ENCODE peak calls at places on chromosomes 7 and 10, in seven cellular contexts. One of them, this sample, is unnamed.
A peak's percentile ranks its signal among the peaks of the same experiment; 100 is the strongest.

GRCh38 chr10:43174969-43175368 is 36.7 kb downstream of the CSGALNACT2 start:
- DNase-seq in A549: no peak
- DNase-seq in fibroblast of mammary gland: no peak
- DNase-seq in AG04450: no peak
- DNase-seq in WERI-Rb-1: no peak
- DNase-seq in brain microvascular endothelial cell: no peak
- DNase-seq in osteoblast: no peak
- DNase-seq in this sample: no peak

GRCh38 chr7:55140221-55140980 is 121.6 kb downstream of the EGFR start:
- DNase-seq in A549: no peak
- DNase-seq in fibroblast of mammary gland: peak; percentile 90
- DNase-seq in AG04450: peak; percentile 37
- DNase-seq in WERI-Rb-1: no peak
- DNase-seq in brain microvascular endothelial cell: peak; percentile 63
- DNase-seq in osteoblast: peak; percentile 89
- DNase-seq in this sample: no peak

GRCh38 chr10:116324951-116325635 is 845 bp downstream of the CCDC172 start:
- DNase-seq in A549: no peak
- DNase-seq in fibroblast of mammary gland: no peak
- DNase-seq in AG04450: no peak
- DNase-seq in WERI-Rb-1: no peak
- DNase-seq in brain microvascular endothelial cell: no peak
- DNase-seq in osteoblast: peak; percentile 17
- DNase-seq in this sample: no peak

GRCh38 chr10:116771101-116771705 is 28.8 kb upstream of the HSPA12A start:
- DNase-seq in A549: peak; percentile 79
- DNase-seq in fibroblast of mammary gland: peak; percentile 95
- DNase-seq in AG04450: peak; percentile 76
- DNase-seq in WERI-Rb-1: no peak
- DNase-seq in brain microvascular endothelial cell: peak; percentile 85
- DNase-seq in osteoblast: peak; percentile 97
- DNase-seq in this sample: no peak

GRCh38 chr10:60955957-60956425 is 12.0 kb upstream of the RHOBTB1 start:
- DNase-seq in A549: peak; percentile 10
- DNase-seq in fibroblast of mammary gland: peak; percentile 71
- DNase-seq in AG04450: no peak
- DNase-seq in WERI-Rb-1: no peak
- DNase-seq in brain microvascular endothelial cell: peak; percentile 80
- DNase-seq in osteoblast: no peak
- DNase-seq in this sample: no peak

GRCh38 chr10:25047902-25048301 is 31.5 kb downstream of the THNSL1 start:
- DNase-seq in A549: no peak
- DNase-seq in fibroblast of mammary gland: peak; percentile 92
- DNase-seq in AG04450: no peak
- DNase-seq in WERI-Rb-1: no peak
- DNase-seq in brain microvascular endothelial cell: peak; percentile 79
- DNase-seq in osteoblast: no peak
- DNase-seq in this sample: no peak

GRCh38 chr10:13890617-13891541 is 304.1 kb downstream of the PRPF18 start:
- DNase-seq in A549: no peak
- DNase-seq in fibroblast of mammary gland: peak; percentile 51
- DNase-seq in AG04450: no peak
- DNase-seq in WERI-Rb-1: no peak
- DNase-seq in brain microvascular endothelial cell: peak; percentile 52
- DNase-seq in osteoblast: peak; percentile 86
- DNase-seq in this sample: peak; percentile 55

GRCh38 chr7:26493737-26494423 is 202.2 kb downstream of the SNX10 start:
- DNase-seq in A549: no peak
- DNase-seq in fibroblast of mammary gland: no peak
- DNase-seq in AG04450: no peak
- DNase-seq in WERI-Rb-1: no peak
- DNase-seq in brain microvascular endothelial cell: no peak
- DNase-seq in osteoblast: no peak
- DNase-seq in this sample: no peak

GRCh38 chr10:72692057-72692891 is at the start of gene MCU:
- DNase-seq in A549: peak; percentile 32
- DNase-seq in fibroblast of mammary gland: peak; percentile 91
- DNase-seq in AG04450: peak; percentile 86
- DNase-seq in WERI-Rb-1: peak; percentile 96
- DNase-seq in brain microvascular endothelial cell: no peak
- DNase-seq in osteoblast: peak; percentile 96
- DNase-seq in this sample: peak; percentile 91

GRCh38 chr10:117544729-117545140 is 2.2 kb downstream of the EMX2 start:
- DNase-seq in A549: no peak
- DNase-seq in fibroblast of mammary gland: no peak
- DNase-seq in AG04450: no peak
- DNase-seq in WERI-Rb-1: no peak
- DNase-seq in brain microvascular endothelial cell: no peak
- DNase-seq in osteoblast: peak; percentile 93
- DNase-seq in this sample: no peak

GRCh38 chr7:141231018-141231792 is 157.3 kb downstream of the TMEM178B start:
- DNase-seq in A549: peak; percentile 19
- DNase-seq in fibroblast of mammary gland: peak; percentile 41
- DNase-seq in AG04450: no peak
- DNase-seq in WERI-Rb-1: peak; percentile 44
- DNase-seq in brain microvascular endothelial cell: peak; percentile 54
- DNase-seq in osteoblast: no peak
- DNase-seq in this sample: peak; percentile 68

GRCh38 chr10:129754211-129755050 is 209.6 kb downstream of the EBF3 start:
- DNase-seq in A549: no peak
- DNase-seq in fibroblast of mammary gland: no peak
- DNase-seq in AG04450: no peak
- DNase-seq in WERI-Rb-1: no peak
- DNase-seq in brain microvascular endothelial cell: no peak
- DNase-seq in osteoblast: no peak
- DNase-seq in this sample: no peak

GRCh38 chr10:86521620-86522384 is at the start of gene WAPL:
- DNase-seq in A549: peak; percentile 95
- DNase-seq in fibroblast of mammary gland: peak; percentile 87
- DNase-seq in AG04450: peak; percentile 56
- DNase-seq in WERI-Rb-1: peak; percentile 94
- DNase-seq in brain microvascular endothelial cell: peak; percentile 87
- DNase-seq in osteoblast: peak; percentile 100
- DNase-seq in this sample: peak; percentile 97

GRCh38 chr10:86520871-86521619 is 547 bp downstream of the WAPL start:
- DNase-seq in A549: peak; percentile 67
- DNase-seq in fibroblast of mammary gland: peak; percentile 54
- DNase-seq in AG04450: no peak
- DNase-seq in WERI-Rb-1: peak; percentile 58
- DNase-seq in brain microvascular endothelial cell: peak; percentile 47
- DNase-seq in osteoblast: peak; percentile 94
- DNase-seq in this sample: peak; percentile 59

GRCh38 chr10:86522385-86522855 is 828 bp upstream of the WAPL start:
- DNase-seq in A549: no peak
- DNase-seq in fibroblast of mammary gland: no peak
- DNase-seq in AG04450: no peak
- DNase-seq in WERI-Rb-1: no peak
- DNase-seq in brain microvascular endothelial cell: no peak
- DNase-seq in osteoblast: peak; percentile 35
- DNase-seq in this sample: no peak

GRCh38 chr10:86524225-86524982 is 2.8 kb upstream of the WAPL start:
- DNase-seq in A549: no peak
- DNase-seq in fibroblast of mammary gland: no peak
- DNase-seq in AG04450: no peak
- DNase-seq in WERI-Rb-1: no peak
- DNase-seq in brain microvascular endothelial cell: no peak
- DNase-seq in osteoblast: peak; percentile 6
- DNase-seq in this sample: no peak

DNA sequence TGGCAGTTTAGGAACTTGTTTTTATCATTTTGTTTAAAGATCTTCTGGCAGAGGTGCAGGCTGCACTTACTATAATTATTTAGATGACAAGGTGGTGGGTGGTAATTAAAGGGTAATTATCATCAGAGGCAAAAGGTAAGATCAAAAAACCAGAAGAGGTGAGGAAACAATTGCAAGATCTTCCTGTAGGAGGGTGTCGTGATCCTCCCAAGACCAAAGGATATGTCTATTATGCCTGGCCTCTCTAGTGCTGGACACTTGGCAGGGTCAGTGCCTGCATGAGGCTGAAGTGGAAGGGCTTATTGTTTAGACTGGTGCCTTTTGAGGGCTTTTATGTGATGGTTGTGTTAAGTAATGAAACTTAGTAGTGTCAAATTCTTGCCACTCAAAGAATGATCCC is 1.8 kb upstream of the WAPL start:
- DNase-seq in A549: peak; percentile 54
- DNase-seq in fibroblast of mammary gland: peak; percentile 51
- DNase-seq in AG04450: no peak
- DNase-seq in WERI-Rb-1: no peak
- DNase-seq in brain microvascular endothelial cell: no peak
- DNase-seq in osteoblast: peak; percentile 89
- DNase-seq in this sample: no peak
- TF ChIP-seq CTCF in A549: peak; percentile 18
- TF ChIP-seq CTCF in fibroblast of mammary gland: peak; percentile 43
- TF ChIP-seq CTCF in AG04450: peak; percentile 21
- TF ChIP-seq CTCF in WERI-Rb-1: peak; percentile 51
- TF ChIP-seq CTCF in brain microvascular endothelial cell: peak; percentile 40
- TF ChIP-seq CTCF in osteoblast: peak; percentile 31
- TF ChIP-seq CTCF in this sample: no peak

DNA sequence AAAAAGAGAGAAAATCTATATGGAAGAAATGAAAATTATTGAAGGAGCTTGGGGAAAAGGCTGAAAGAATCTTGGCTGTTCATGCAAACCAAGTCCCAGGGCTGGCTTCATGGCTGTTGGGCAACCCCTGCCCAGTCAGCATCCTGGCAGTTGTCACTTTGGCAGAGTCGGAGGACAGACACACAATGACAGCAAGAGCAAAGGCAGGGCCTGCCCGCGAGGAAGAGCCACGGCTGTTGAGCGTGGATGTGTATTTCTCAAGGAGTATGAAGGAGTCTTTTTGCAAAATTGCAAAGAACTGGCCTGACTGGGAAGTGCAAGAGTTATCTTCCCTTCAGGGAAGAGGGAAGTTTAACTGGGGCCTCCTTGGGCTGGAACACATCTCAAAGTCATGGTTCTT is 11.7 kb downstream of the PTPRE start:
- DNase-seq in A549: no peak
- DNase-seq in fibroblast of mammary gland: no peak
- DNase-seq in AG04450: no peak
- DNase-seq in WERI-Rb-1: no peak
- DNase-seq in brain microvascular endothelial cell: no peak
- DNase-seq in osteoblast: no peak
- DNase-seq in this sample: no peak
- TF ChIP-seq CTCF in A549: no peak
- TF ChIP-seq CTCF in fibroblast of mammary gland: no peak
- TF ChIP-seq CTCF in AG04450: no peak
- TF ChIP-seq CTCF in WERI-Rb-1: no peak
- TF ChIP-seq CTCF in brain microvascular endothelial cell: no peak
- TF ChIP-seq CTCF in osteoblast: no peak
- TF ChIP-seq CTCF in this sample: no peak

DNA sequence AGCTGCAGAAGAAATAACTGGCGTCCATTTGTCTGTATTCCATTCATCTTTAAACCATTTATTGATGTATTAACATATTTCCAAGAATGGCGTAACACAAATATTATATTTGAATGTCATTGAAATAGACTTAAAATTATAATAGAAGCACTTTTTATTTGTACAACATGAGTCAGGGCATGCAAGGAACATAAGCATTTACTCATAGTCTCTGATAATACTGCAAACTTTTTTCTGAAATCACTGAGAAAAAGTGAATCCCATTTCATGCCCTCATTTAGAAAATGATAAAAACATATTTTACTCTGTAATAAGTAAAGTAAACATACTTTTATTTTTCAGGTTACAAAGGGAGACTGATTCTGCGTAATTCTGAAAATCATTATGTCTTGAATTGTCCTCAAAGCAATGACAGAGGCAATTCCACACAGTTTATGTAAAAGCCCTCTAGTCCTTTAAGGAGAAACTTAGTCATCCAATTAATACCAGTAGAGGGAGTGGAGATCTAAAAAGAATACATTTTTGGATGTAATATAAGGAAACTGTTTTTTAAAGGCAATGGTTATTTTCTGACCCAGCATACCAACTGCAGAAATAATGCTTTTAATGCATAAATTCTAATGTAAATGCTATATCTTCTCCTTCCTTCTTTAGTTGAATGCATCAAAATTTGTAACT is 58.1 kb downstream of the AGMO start:
- DNase-seq in A549: no peak
- DNase-seq in fibroblast of mammary gland: peak; percentile 34
- DNase-seq in AG04450: no peak
- DNase-seq in WERI-Rb-1: no peak
- DNase-seq in brain microvascular endothelial cell: no peak
- DNase-seq in osteoblast: no peak
- DNase-seq in this sample: no peak
- TF ChIP-seq CTCF in A549: no peak
- TF ChIP-seq CTCF in fibroblast of mammary gland: peak; percentile 12
- TF ChIP-seq CTCF in AG04450: peak; percentile 32
- TF ChIP-seq CTCF in WERI-Rb-1: no peak
- TF ChIP-seq CTCF in brain microvascular endothelial cell: peak; percentile 10
- TF ChIP-seq CTCF in osteoblast: peak; percentile 14
- TF ChIP-seq CTCF in this sample: no peak

DNA sequence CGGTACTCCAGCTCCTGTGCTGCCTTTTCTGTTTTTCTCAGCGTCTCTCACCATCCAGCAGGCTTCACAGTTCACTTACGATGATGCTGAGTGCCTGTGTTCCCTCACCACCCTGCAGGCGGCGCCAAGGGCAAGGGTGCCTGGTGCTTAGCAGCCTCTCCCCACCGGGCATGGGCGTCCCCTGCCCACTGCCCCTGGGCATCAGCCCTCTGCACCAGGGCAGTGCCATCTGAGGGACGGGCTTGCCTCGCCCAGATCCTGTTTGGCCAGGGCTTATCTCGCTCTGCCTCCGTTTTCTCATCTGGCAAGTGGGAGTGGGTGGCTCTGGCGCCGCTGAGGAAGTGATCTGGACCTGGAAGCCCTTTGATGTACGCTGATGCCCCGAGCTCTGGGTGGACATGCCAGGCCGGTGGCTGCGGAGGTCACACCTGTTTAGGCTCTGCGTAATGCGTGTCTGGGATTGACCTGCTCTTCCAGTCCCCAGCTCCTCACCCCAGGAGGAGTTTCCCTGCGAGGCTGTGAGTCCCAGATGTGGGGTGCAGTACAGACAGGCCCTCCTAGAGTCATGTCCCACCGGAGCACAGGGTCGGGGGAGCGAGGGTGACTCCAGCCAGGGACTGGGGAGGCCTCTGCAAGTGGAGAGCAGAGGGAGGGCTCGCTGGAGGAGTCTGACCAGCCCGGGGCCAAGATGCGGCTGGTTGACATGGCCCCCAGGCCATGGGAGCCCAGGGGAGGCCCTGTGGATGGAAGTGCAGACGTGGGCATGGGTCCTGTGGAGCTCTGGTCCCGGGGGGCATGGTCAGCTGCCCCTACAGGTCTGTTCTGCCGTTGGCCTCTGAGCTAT is 11.8 kb downstream of the TTYH3 start:
- DNase-seq in A549: no peak
- DNase-seq in fibroblast of mammary gland: no peak
- DNase-seq in AG04450: no peak
- DNase-seq in WERI-Rb-1: no peak
- DNase-seq in brain microvascular endothelial cell: no peak
- DNase-seq in osteoblast: no peak
- DNase-seq in this sample: no peak
- TF ChIP-seq CTCF in A549: no peak
- TF ChIP-seq CTCF in fibroblast of mammary gland: no peak
- TF ChIP-seq CTCF in AG04450: peak; percentile 22
- TF ChIP-seq CTCF in WERI-Rb-1: no peak
- TF ChIP-seq CTCF in brain microvascular endothelial cell: peak; percentile 45
- TF ChIP-seq CTCF in osteoblast: peak; percentile 8
- TF ChIP-seq CTCF in this sample: peak; percentile 10

DNA sequence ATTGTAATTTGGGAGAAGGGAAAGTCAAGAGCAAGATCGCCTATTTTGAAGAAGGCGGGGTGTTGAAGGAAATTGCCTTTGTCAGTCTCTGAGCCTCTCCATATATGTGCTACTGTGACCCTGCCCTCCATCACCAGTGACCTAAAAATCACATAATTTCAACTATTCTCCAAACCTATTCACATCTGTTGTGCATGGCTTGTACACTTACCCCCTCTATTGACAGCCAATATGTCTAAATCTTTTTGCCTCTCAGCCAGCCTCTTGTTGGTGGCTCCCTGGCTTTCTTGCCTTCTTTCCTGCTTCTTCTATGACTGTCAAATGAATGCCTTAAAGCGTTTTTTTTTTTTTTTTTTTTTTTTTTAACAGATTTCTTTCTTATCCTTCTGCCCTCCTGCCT is 295.6 kb downstream of the AUTS2 start:
- DNase-seq in A549: no peak
- DNase-seq in fibroblast of mammary gland: peak; percentile 54
- DNase-seq in AG04450: no peak
- DNase-seq in WERI-Rb-1: no peak
- DNase-seq in brain microvascular endothelial cell: no peak
- DNase-seq in osteoblast: no peak
- DNase-seq in this sample: no peak
- TF ChIP-seq CTCF in A549: peak; percentile 52
- TF ChIP-seq CTCF in fibroblast of mammary gland: peak; percentile 48
- TF ChIP-seq CTCF in AG04450: no peak
- TF ChIP-seq CTCF in WERI-Rb-1: no peak
- TF ChIP-seq CTCF in brain microvascular endothelial cell: peak; percentile 48
- TF ChIP-seq CTCF in osteoblast: peak; percentile 39
- TF ChIP-seq CTCF in this sample: no peak